ENCODE peak calls at places on chromosomes 13 and 19, in four cellular contexts. M, H, V and D are unnamed samples.

GRCh38 chr13:98454389-98454881 is 122.5 kb downstream of the STK24 start:
- DNase-seq in M (no peak), H (peak; percentile 41), V (no peak), D (no peak)

GRCh38 chr13:57630661-57631606 is 610 bp upstream of the PCDH17 start:
- DNase-seq in M (no peak), H (no peak), V (no peak), D (no peak)

GRCh38 chr13:99686157-99686572 is 184.9 kb downstream of the TM9SF2 start:
- DNase-seq in M (no peak), H (peak; percentile 58), V (peak; percentile 76), D (peak; percentile 9)

GRCh38 chr19:28044477-28044876 is 1168.5 kb downstream of the UQCRFS1 start:
- DNase-seq in M (no peak), H (no peak), V (no peak), D (no peak)

GRCh38 chr13:25688524-25688923 is 316.8 kb downstream of the ATP8A2 start:
- DNase-seq in M (no peak), H (no peak), V (no peak), D (no peak)

GRCh38 chr13:109331898-109332297 is 454.5 kb downstream of the IRS2 start:
- DNase-seq in M (no peak), H (no peak), V (no peak), D (no peak)

GRCh38 chr19:16433986-16434385 is 37.8 kb downstream of the EPS15L1 start:
- DNase-seq in M (no peak), H (no peak), V (no peak), D (no peak)

GRCh38 chr19:55660991-55661390 is 6.2 kb downstream of the U2AF2 start:
- DNase-seq in M (no peak), H (no peak), V (no peak), D (no peak)

GRCh38 chr19:38039966-38040365 is 133.0 kb downstream of the SIPA1L3 start:
- DNase-seq in M (no peak), H (no peak), V (no peak), D (peak; percentile 86)

GRCh38 chr13:19910336-19911072 is 47.1 kb upstream of the ZMYM5 start:
- DNase-seq in M (no peak), H (no peak), V (no peak), D (peak; percentile 15)

GRCh38 chr13:26007774-26008173 is 44.0 kb downstream of the SHISA2 start:
- DNase-seq in M (no peak), H (no peak), V (no peak), D (no peak)

GRCh38 chr13:106570354-106570822 is 2.5 kb upstream of the ARGLU1 start:
- DNase-seq in M (no peak), H (no peak), V (peak; percentile 58), D (peak; percentile 91)

GRCh38 chr19:49896863-49897621 is at the start of gene IL4I1:
- DNase-seq in M (peak; percentile 96), H (no peak), V (no peak), D (no peak)

GRCh38 chr19:21468791-21469190 is 36.6 kb upstream of the ZNF429 start:
- DNase-seq in M (no peak), H (no peak), V (no peak), D (no peak)

GRCh38 chr13:107835339-107836018 is 379.9 kb downstream of the LIG4 start:
- DNase-seq in M (no peak), H (no peak), V (no peak), D (no peak)

GRCh38 chr13:25335856-25336255 is 34.4 kb downstream of the NUP58 start:
- DNase-seq in M (no peak), H (no peak), V (no peak), D (no peak)

GRCh38 chr19:47284324-47284899 is 9.7 kb downstream of the INAFM1 start:
- DNase-seq in M (no peak), H (peak; percentile 53), V (peak; percentile 34), D (peak; percentile 77)

GRCh38 chr19:49546825-49547565 is 19.2 kb downstream of the RCN3 start:
- DNase-seq in M (peak; percentile 42), H (peak; percentile 85), V (peak; percentile 76), D (peak; percentile 94)

GRCh38 chr13:33577037-33577436 is 240.9 kb upstream of the RFC3 start:
- DNase-seq in M (no peak), H (no peak), V (no peak), D (no peak)

GRCh38 chr19:38745316-38745715 is 1.0 kb upstream of the CAPN12 start:
- DNase-seq in M (no peak), H (no peak), V (no peak), D (no peak)

GRCh38 chr13:39876258-39876657 is 220.8 kb downstream of the COG6 start:
- DNase-seq in M (no peak), H (no peak), V (no peak), D (peak; percentile 2)

DNA sequence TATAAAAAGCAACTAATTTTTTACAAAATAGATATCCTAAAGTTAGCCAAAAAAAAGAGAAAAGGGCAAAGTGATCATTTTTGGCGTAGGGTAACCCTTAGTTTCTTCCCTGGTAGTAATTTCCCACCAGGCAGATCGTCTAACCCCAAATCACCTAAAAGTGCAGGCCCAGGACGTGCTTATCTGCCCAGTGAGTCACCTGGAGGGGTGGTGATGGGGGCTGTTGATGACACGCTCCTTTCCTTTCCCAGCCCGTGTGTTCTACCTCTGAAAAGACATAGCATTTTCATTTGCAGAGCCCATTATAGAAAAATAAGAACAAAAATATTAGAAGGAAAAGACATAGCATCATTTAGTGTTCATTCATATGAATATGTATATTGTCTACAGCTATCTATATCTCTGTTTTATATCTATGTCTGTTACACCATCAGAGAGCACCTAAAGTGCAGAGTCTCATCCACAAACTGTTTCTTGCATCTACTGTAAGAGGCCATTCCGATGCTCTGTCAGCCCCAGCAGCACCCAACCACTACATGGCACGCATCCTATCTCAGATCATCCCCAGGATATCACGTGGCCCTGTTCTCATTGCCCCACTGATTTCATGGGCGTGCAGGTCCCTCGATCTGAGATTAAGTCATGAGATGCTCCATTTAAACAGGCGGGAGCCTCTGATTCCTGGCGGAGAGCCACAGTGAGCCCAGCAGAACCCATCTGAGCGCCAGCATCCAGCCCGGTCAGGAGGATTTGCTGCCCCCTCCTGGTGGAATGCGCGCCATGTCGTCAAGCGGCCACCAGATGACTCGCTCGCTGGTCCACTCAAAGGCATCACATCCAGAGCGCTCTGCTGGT is 8.5 kb upstream of the LILRB3 start:
- DNase-seq in M (no peak), H (peak; percentile 80), V (peak; percentile 82), D (peak; percentile 82)
- TF ChIP-seq CHD4 in M (no peak), H (no peak), V (no peak), D (no peak)

GRCh38 chr13:93455881-93456280 is 229.3 kb downstream of the GPC6 start:
- DNase-seq in M (no peak), H (no peak), V (no peak), D (no peak)

GRCh38 chr13:93462151-93462550 is 235.5 kb downstream of the GPC6 start:
- DNase-seq in M (no peak), H (no peak), V (no peak), D (no peak)

DNA sequence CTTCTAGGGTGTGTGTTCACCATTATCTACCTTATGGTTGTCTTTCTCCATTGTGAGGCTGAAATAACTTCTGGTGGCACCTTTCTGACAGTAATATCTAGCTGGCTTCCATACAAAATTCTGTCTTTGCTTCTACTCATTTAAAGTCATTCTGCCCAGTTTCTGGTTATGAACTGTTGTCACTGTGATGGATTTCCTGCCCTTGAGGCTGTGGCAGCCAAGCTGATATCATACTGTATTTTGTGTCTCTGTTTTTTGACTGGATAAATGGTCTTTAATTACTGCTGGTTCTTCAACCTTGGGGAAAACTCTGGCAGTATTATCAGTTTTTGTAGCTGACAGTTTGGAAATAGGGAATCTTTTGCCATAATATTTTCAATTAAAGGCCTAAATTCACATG is 233.4 kb downstream of the GPC6 start:
- DNase-seq in M (no peak), H (no peak), V (no peak), D (no peak)
- TF ChIP-seq REST in M (no peak), H (no peak), V (no peak), D (no peak)

GRCh38 chr19:3375221-3376088 is 9.1 kb downstream of the NFIC start:
- DNase-seq in M (no peak), H (no peak), V (peak; percentile 79), D (no peak)
- TF ChIP-seq KDM1A in M (no peak), H (no peak), V (peak; percentile 16), D (no peak)

GRCh38 chr13:31361673-31362072 is 161.9 kb downstream of the B3GLCT start:
- DNase-seq in M (no peak), H (no peak), V (no peak), D (no peak)
- TF ChIP-seq CHD4 in M (no peak), H (no peak), V (no peak), D (no peak)